ENCODE peak calls at places on chromosomes 1 and 21, in ten cellular contexts. L, M, E, N, B, H, I, X, O and J are unnamed samples.

GRCh38 chr1:226870323-226871046 is at the start of gene PSEN2:
- DNase-seq in L (no peak), M (peak), E (peak), N (peak), B (peak), H (peak), I (peak), X (peak), O (no peak), J (peak)

GRCh38 chr1:154342132-154342531 is 16.8 kb downstream of the ATP8B2 start:
- DNase-seq in L (no peak), M (no peak), E (no peak), N (no peak), B (no peak), H (no peak), I (no peak), X (no peak), O (no peak), J (no peak)

GRCh38 chr1:54606096-54606989 is 17.0 kb downstream of the FAM151A start:
- DNase-seq in L (no peak), M (no peak), E (no peak), N (no peak), B (no peak), H (no peak), I (no peak), X (no peak), O (no peak), J (no peak)

GRCh38 chr1:213284626-213285025 is 233.6 kb downstream of the RPS6KC1 start:
- DNase-seq in L (peak), M (peak), E (no peak), N (no peak), B (peak), H (no peak), I (no peak), X (peak), O (no peak), J (no peak)

GRCh38 chr1:83546863-83547262 is 452.1 kb downstream of the TTLL7 start:
- DNase-seq in L (no peak), M (peak), E (no peak), N (no peak), B (peak), H (no peak), I (no peak), X (peak), O (peak), J (no peak)

GRCh38 chr1:22808846-22809501 is 98.3 kb downstream of the EPHB2 start:
- DNase-seq in L (no peak), M (peak), E (peak), N (peak), B (peak), H (peak), I (no peak), X (peak), O (peak), J (peak)

GRCh38 chr1:101567582-101568189 is 330.9 kb downstream of the S1PR1 start:
- DNase-seq in L (no peak), M (peak), E (peak), N (no peak), B (peak), H (no peak), I (peak), X (peak), O (no peak), J (peak)

GRCh38 chr1:17632541-17633193 is 93.2 kb downstream of the ARHGEF10L start:
- DNase-seq in L (peak), M (peak), E (no peak), N (no peak), B (peak), H (no peak), I (peak), X (no peak), O (peak), J (peak)

GRCh38 chr1:91660708-91661107 is 160.1 kb downstream of the CDC7 start:
- DNase-seq in L (no peak), M (no peak), E (no peak), N (no peak), B (no peak), H (no peak), I (no peak), X (no peak), O (no peak), J (no peak)

GRCh38 chr1:70112838-70113237 is 92.5 kb downstream of the LRRC40 start:
- DNase-seq in L (no peak), M (no peak), E (no peak), N (no peak), B (no peak), H (no peak), I (no peak), X (no peak), O (no peak), J (no peak)

GRCh38 chr21:41953249-41953830 is 478 bp downstream of the C2CD2 start:
- DNase-seq in L (no peak), M (peak), E (peak), N (no peak), B (no peak), H (peak), I (peak), X (no peak), O (no peak), J (no peak)

GRCh38 chr1:199667079-199667478 is 360.4 kb upstream of the NR5A2 start:
- DNase-seq in L (no peak), M (no peak), E (no peak), N (no peak), B (no peak), H (no peak), I (peak), X (no peak), O (no peak), J (peak)

GRCh38 chr1:39094685-39095084 is 68.5 kb downstream of the NDUFS5 start:
- DNase-seq in L (no peak), M (no peak), E (no peak), N (no peak), B (no peak), H (no peak), I (no peak), X (no peak), O (no peak), J (no peak)

GRCh38 chr1:35367914-35368313 is 99.4 kb downstream of the ZMYM4 start:
- DNase-seq in L (no peak), M (no peak), E (no peak), N (no peak), B (no peak), H (no peak), I (no peak), X (no peak), O (no peak), J (no peak)

GRCh38 chr1:96116707-96117106 is 604.9 kb upstream of the PTBP2 start:
- DNase-seq in L (no peak), M (no peak), E (no peak), N (no peak), B (no peak), H (no peak), I (no peak), X (no peak), O (peak), J (no peak)

GRCh38 chr1:170487503-170487902 is 44.5 kb upstream of the GORAB start:
- DNase-seq in L (no peak), M (no peak), E (no peak), N (no peak), B (no peak), H (no peak), I (no peak), X (no peak), O (no peak), J (no peak)

GRCh38 chr1:244239261-244239770 is 188.2 kb downstream of the ZBTB18 start:
- DNase-seq in L (no peak), M (no peak), E (no peak), N (no peak), B (no peak), H (no peak), I (peak), X (peak), O (no peak), J (peak)

GRCh38 chr1:212613440-212614335 is 5.1 kb downstream of the ATF3 start:
- DNase-seq in L (no peak), M (no peak), E (no peak), N (no peak), B (no peak), H (no peak), I (no peak), X (no peak), O (no peak), J (no peak)

GRCh38 chr1:41118645-41119044 is 97.1 kb upstream of the SLFNL1 start:
- DNase-seq in L (no peak), M (no peak), E (no peak), N (no peak), B (no peak), H (no peak), I (no peak), X (no peak), O (no peak), J (no peak)

GRCh38 chr1:203586495-203586894 is 40.1 kb upstream of the ATP2B4 start:
- DNase-seq in L (no peak), M (no peak), E (no peak), N (no peak), B (no peak), H (no peak), I (no peak), X (no peak), O (no peak), J (no peak)
- TF ChIP-seq CTCF in L (no peak), M (no peak), E (no peak), N (no peak), B (no peak), H (no peak), I (no peak), X (no peak), O (no peak), J (no peak)

GRCh38 chr1:4028139-4028501 is 128.0 kb upstream of the C1orf174 start:
- DNase-seq in L (no peak), M (no peak), E (no peak), N (no peak), B (no peak), H (no peak), I (no peak), X (no peak), O (no peak), J (no peak)
- H3K4me3 ChIP-seq in L (no peak), M (no peak), E (no peak), N (no peak), B (no peak), H (no peak), I (no peak), X (no peak), O (no peak), J (no peak)

GRCh38 chr1:45522324-45523104 is 830 bp upstream of the PRDX1 start:
- DNase-seq in L (no peak), M (peak), E (no peak), N (no peak), B (no peak), H (peak), I (no peak), X (peak), O (no peak), J (peak)

GRCh38 chr1:45516465-45516864 is 5.2 kb downstream of the PRDX1 start:
- DNase-seq in L (no peak), M (no peak), E (no peak), N (no peak), B (no peak), H (no peak), I (no peak), X (no peak), O (no peak), J (peak)

GRCh38 chr1:45518910-45519309 is 2.8 kb downstream of the PRDX1 start:
- DNase-seq in L (no peak), M (peak), E (no peak), N (no peak), B (peak), H (no peak), I (no peak), X (peak), O (no peak), J (no peak)

GRCh38 chr1:45526135-45526644 is 4.5 kb upstream of the PRDX1 start:
- DNase-seq in L (no peak), M (no peak), E (no peak), N (no peak), B (no peak), H (no peak), I (no peak), X (no peak), O (no peak), J (no peak)

GRCh38 chr1:45521413-45522323 is at the start of gene PRDX1:
- DNase-seq in L (peak), M (peak), E (peak), N (peak), B (peak), H (peak), I (peak), X (peak), O (peak), J (peak)
- TF ChIP-seq CTCF in L (peak), M (peak), E (peak), N (peak), B (peak), H (peak), I (peak), X (no peak), O (peak), J (peak)

DNA sequence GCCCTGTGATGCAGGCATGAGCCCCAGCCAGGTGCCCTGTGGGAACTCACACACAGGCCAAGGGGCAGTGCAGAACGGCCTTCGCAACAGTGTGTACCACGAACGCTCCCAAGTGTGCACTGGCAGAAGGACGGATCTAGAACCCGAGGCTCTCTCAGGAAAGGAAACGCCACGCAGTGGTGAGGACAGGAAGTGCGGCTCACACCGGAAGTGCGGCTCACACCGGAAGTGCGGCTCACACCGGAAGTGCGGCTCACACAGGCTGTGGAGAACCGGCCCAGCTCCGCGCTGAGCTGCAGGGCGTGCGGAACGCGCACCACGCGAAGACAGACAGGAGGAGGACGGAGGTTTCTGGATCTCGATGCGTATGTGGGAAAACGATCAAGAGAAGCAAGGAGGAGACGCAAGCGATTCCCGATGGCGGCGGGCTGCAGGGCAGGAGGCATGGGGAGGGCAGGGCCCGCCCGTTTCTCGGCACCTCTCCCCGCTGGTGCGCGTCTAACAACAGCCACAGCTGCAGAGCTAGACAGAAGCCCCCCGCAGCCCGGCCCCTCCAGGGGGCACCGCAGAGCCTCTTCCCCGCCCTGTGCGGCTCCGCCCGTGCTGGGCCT is 35.9 kb upstream of the TMEM52 start:
- DNase-seq in L (no peak), M (no peak), E (no peak), N (no peak), B (no peak), H (no peak), I (no peak), X (no peak), O (no peak), J (no peak)
- H3K4me3 ChIP-seq in L (no peak), M (no peak), E (no peak), N (no peak), B (no peak), H (no peak), I (no peak), X (no peak), O (no peak), J (no peak)

DNA sequence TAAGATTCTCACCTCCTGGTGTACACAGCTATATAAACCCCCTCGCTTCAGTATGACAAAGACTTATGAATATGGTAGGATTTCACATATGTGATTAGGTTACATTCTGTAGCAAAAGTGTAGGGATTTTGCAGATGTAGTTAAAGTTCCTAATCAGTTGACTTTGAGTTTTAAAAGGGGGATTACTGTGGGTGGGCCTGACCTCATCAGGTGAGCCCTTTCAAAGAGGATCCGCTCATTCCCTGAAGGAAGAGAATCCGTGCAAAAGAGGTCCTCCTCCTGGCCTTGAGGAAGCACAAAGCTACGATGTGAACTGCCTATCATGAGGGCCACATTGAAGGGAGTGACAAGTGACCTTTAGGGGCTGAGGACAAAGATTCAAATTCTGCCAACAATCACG is 30.6 kb upstream of the KAZN start:
- DNase-seq in L (no peak), M (no peak), E (no peak), N (no peak), B (no peak), H (no peak), I (no peak), X (no peak), O (no peak), J (no peak)
- TF ChIP-seq CTCF in L (no peak), M (no peak), E (no peak), N (no peak), B (no peak), H (no peak), I (no peak), X (no peak), O (no peak), J (no peak)

DNA sequence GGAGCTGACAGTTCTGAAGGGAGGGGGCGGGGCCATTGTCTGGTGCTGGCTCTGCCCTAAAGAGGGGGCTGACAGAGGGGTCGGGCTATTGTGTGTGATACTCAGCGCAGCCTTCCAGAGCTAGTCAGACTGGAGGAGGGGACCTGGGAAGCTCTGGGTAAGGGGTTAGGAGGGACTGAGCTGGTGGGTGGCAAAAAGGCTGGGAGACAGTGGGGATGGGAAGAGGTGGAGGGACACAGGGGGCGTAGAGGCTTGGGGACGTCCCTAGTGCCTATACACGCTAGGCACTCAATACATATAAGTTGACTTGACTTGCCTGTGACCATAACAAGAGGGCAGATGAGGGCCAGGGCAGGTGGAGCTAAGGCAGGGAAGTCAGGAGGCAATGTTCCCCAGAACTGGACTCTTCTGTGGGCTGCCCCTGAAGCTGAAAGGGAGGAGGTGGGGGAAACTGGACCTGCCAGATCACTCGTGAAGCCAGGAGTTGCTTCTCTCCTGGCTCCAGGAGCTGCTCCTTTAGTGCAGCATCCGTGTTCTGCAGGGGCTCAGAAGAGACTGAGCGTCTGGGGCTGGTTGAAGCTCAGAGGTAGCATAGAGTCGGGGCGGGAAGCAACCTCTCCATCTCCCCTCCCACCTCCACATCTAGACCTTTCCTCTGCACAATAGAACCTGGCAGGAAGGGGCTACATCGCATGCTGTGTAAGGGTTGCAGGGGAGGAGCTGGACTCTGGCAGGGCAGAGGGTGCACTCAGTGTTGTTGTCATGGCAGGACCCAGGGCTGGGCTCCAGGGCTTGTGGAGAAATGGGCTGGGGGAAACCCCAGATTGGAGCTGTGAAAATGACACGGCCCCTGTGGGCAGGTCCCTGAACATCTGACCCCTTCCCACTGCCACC is 3.0 kb upstream of the SEMA4A start:
- DNase-seq in L (no peak), M (no peak), E (no peak), N (no peak), B (no peak), H (no peak), I (no peak), X (no peak), O (no peak), J (no peak)
- H3K4me3 ChIP-seq in L (no peak), M (no peak), E (no peak), N (no peak), B (no peak), H (no peak), I (no peak), X (no peak), O (no peak), J (no peak)

GRCh38 chr1:25017436-25018109 is 87.5 kb upstream of the RUNX3 start:
- DNase-seq in L (peak), M (peak), E (no peak), N (no peak), B (peak), H (no peak), I (peak), X (peak), O (no peak), J (peak)
- TF ChIP-seq CTCF in L (no peak), M (no peak), E (no peak), N (no peak), B (peak), H (no peak), I (no peak), X (no peak), O (no peak), J (no peak)

GRCh38 chr1:211182746-211183145 is 48.8 kb upstream of the KCNH1 start:
- DNase-seq in L (no peak), M (no peak), E (no peak), N (no peak), B (no peak), H (no peak), I (peak), X (peak), O (no peak), J (no peak)
- H3K4me3 ChIP-seq in L (no peak), M (no peak), E (no peak), N (no peak), B (no peak), H (no peak), I (no peak), X (no peak), O (no peak), J (no peak)